ENCODE peak calls at places on chromosome 1, in eight cellular contexts. E is T-cell; H is astrocyte of the cerebellum; A is SK-MEL-5; Q is posterior vena cava; J is activated CD8-positive, alpha-beta memory T cell treated with anti-CD3 and anti-CD28 coated beads for 1 hour; N is stimulated activated CD4-positive, alpha-beta T cell treated with anti-CD3 and anti-CD28 coated beads, Interleukin-2, amount 100 ng/mL, for 48 hours; T is A172. B is an unnamed sample.

GRCh38 chr1:234779160-234779538 is 169.2 kb upstream of the IRF2BP2 start:
- DNase-seq in E (no peak), H (no peak), A (no peak), Q (peak), J (no peak), N (no peak), T (no peak), B (no peak)

GRCh38 chr1:182611787-182612186 is 7.6 kb upstream of the RGS16 start:
- DNase-seq in E (no peak), H (no peak), A (no peak), Q (no peak), J (no peak), N (no peak), T (no peak), B (no peak)

GRCh38 chr1:85438353-85438752 is 26.6 kb downstream of the DDAH1 start:
- DNase-seq in E (no peak), H (no peak), A (no peak), Q (no peak), J (no peak), N (no peak), T (no peak), B (no peak)

GRCh38 chr1:25573591-25573930 is 30.2 kb downstream of the LDLRAP1 start:
- DNase-seq in E (no peak), H (no peak), A (no peak), Q (no peak), J (no peak), N (no peak), T (no peak), B (no peak)

GRCh38 chr1:167601442-167602380 is 28.3 kb upstream of the RCSD1 start:
- DNase-seq in E (peak), H (no peak), A (no peak), Q (peak), J (no peak), N (peak), T (peak), B (no peak)

GRCh38 chr1:246139745-246140182 is 367.3 kb downstream of the SMYD3 start:
- DNase-seq in E (no peak), H (peak), A (peak), Q (no peak), J (no peak), N (no peak), T (peak), B (peak)

GRCh38 chr1:228379165-228379460 is 27.5 kb downstream of the TRIM11 start:
- DNase-seq in E (no peak), H (no peak), A (no peak), Q (peak), J (no peak), N (no peak), T (no peak), B (peak)

GRCh38 chr1:168260393-168260792 is 20.3 kb upstream of the TBX19 start:
- DNase-seq in E (no peak), H (no peak), A (no peak), Q (no peak), J (no peak), N (no peak), T (no peak), B (no peak)

GRCh38 chr1:242530761-242531160 is 6.3 kb upstream of the PLD5 start:
- DNase-seq in E (no peak), H (no peak), A (no peak), Q (no peak), J (no peak), N (no peak), T (no peak), B (no peak)

GRCh38 chr1:152756872-152757271 is 953 bp upstream of the KPRP start:
- DNase-seq in E (no peak), H (no peak), A (no peak), Q (no peak), J (no peak), N (no peak), T (no peak), B (no peak)

GRCh38 chr1:214462882-214463281 is 88.5 kb downstream of the PTPN14 start:
- DNase-seq in E (no peak), H (no peak), A (no peak), Q (no peak), J (no peak), N (no peak), T (no peak), B (no peak)

GRCh38 chr1:36528361-36529349 is 45.9 kb upstream of the CSF3R start:
- DNase-seq in E (no peak), H (no peak), A (peak), Q (peak), J (no peak), N (no peak), T (no peak), B (peak)

GRCh38 chr1:181251001-181251712 is 162.7 kb downstream of the IER5 start:
- DNase-seq in E (no peak), H (peak), A (no peak), Q (no peak), J (no peak), N (no peak), T (peak), B (peak)

GRCh38 chr1:185080425-185080824 is 35.1 kb downstream of the RNF2 start:
- DNase-seq in E (no peak), H (no peak), A (no peak), Q (no peak), J (no peak), N (no peak), T (no peak), B (no peak)

GRCh38 chr1:47720100-47720499 is 277.1 kb downstream of the TRABD2B start:
- DNase-seq in E (no peak), H (no peak), A (no peak), Q (no peak), J (no peak), N (no peak), T (no peak), B (no peak)

GRCh38 chr1:200242379-200243041 is 167.3 kb downstream of the ZNF281 start:
- DNase-seq in E (no peak), H (no peak), A (no peak), Q (no peak), J (no peak), N (no peak), T (no peak), B (no peak)

GRCh38 chr1:46179138-46180081 is 3.1 kb upstream of the P3R3URF start:
- DNase-seq in E (peak), H (peak), A (peak), Q (no peak), J (no peak), N (peak), T (peak), B (peak)

GRCh38 chr1:166391677-166392076 is 224.9 kb upstream of the FAM78B start:
- DNase-seq in E (no peak), H (no peak), A (no peak), Q (no peak), J (no peak), N (no peak), T (peak), B (no peak)

GRCh38 chr1:224730540-224730939 is 114.4 kb downstream of the CNIH3 start:
- DNase-seq in E (no peak), H (no peak), A (peak), Q (no peak), J (no peak), N (no peak), T (no peak), B (no peak)

GRCh38 chr1:154866995-154867795 is 2.9 kb downstream of the KCNN3 start:
- DNase-seq in E (no peak), H (peak), A (no peak), Q (no peak), J (no peak), N (peak), T (peak), B (peak)

GRCh38 chr1:152457561-152457960 is 43.5 kb upstream of the CRNN start:
- DNase-seq in E (no peak), H (no peak), A (peak), Q (no peak), J (no peak), N (no peak), T (no peak), B (no peak)

GRCh38 chr1:92186081-92186480 is 31.6 kb upstream of the C1orf146 start:
- DNase-seq in E (no peak), H (no peak), A (no peak), Q (no peak), J (no peak), N (no peak), T (no peak), B (no peak)

GRCh38 chr1:93988634-93989350 is 79.6 kb upstream of the GCLM start:
- DNase-seq in E (no peak), H (peak), A (no peak), Q (no peak), J (no peak), N (no peak), T (no peak), B (no peak)

GRCh38 chr1:31605908-31606427 is 11.5 kb upstream of the HCRTR1 start:
- DNase-seq in E (no peak), H (no peak), A (no peak), Q (peak), J (no peak), N (peak), T (no peak), B (no peak)